ENCODE peak calls at places on chromosomes 5 and 9, in six cellular contexts. F is G401; T is activated CD4-positive, alpha-beta T cell treated with anti-CD3 and anti-CD28 coated beads, Interleukin-2, amount 10 ng/mL, durations not matched to agents 7 days and 5 days; U is HT1080; C is GM10248; H is Caco-2. D is an unnamed sample.

GRCh38 chr5:38809388-38810359 is 36.1 kb upstream of the OSMR start:
- DNase-seq in F (peak; percentile 80), T (peak; percentile 58), U (peak; percentile 66), C (peak; percentile 68), H (peak; percentile 83), D (peak; percentile 95)

GRCh38 chr5:72133212-72133990 is 26.1 kb downstream of the MAP1B start:
- DNase-seq in F (no peak), T (no peak), U (peak; percentile 82), C (no peak), H (no peak), D (peak; percentile 78)

GRCh38 chr9:108786756-108787663 is 68.8 kb downstream of the ACTL7B start:
- DNase-seq in F (no peak), T (no peak), U (peak; percentile 33), C (no peak), H (no peak), D (peak; percentile 8)

GRCh38 chr9:134690946-134691694 is 49.5 kb downstream of the COL5A1 start:
- DNase-seq in F (no peak), T (no peak), U (no peak), C (no peak), H (no peak), D (no peak)

GRCh38 chr5:154237946-154238345 is 47.4 kb downstream of the GALNT10 start:
- DNase-seq in F (no peak), T (no peak), U (no peak), C (no peak), H (no peak), D (no peak)

GRCh38 chr9:127877566-127877998 is at the start of gene AK1:
- DNase-seq in F (peak; percentile 81), T (no peak), U (no peak), C (no peak), H (peak; percentile 83), D (peak; percentile 53)

GRCh38 chr5:64632251-64632650 is 58.1 kb upstream of the SHISAL2B start:
- DNase-seq in F (no peak), T (no peak), U (no peak), C (no peak), H (no peak), D (no peak)

GRCh38 chr9:134237630-134238265 is 73.4 kb upstream of the RNU6ATAC start:
- DNase-seq in F (no peak), T (no peak), U (no peak), C (no peak), H (no peak), D (no peak)

GRCh38 chr5:58452566-58453258 is 7.2 kb downstream of the PLK2 start:
- DNase-seq in F (no peak), T (no peak), U (peak; percentile 49), C (no peak), H (no peak), D (no peak)

GRCh38 chr9:103319979-103320378 is 324.8 kb downstream of the CYLC2 start:
- DNase-seq in F (no peak), T (no peak), U (peak; percentile 3), C (no peak), H (no peak), D (no peak)

GRCh38 chr9:112793213-112793810 is 42.8 kb downstream of the SNX30 start:
- DNase-seq in F (no peak), T (peak; percentile 83), U (peak; percentile 70), C (peak; percentile 73), H (peak; percentile 81), D (peak; percentile 66)

GRCh38 chr5:106269252-106269843 is 1401.4 kb downstream of the EFNA5 start:
- DNase-seq in F (peak; percentile 23), T (no peak), U (peak; percentile 38), C (no peak), H (no peak), D (peak; percentile 43)

GRCh38 chr5:128111818-128112448 is 28.4 kb downstream of the SLC12A2 start:
- DNase-seq in F (no peak), T (no peak), U (peak; percentile 69), C (no peak), H (no peak), D (peak; percentile 45)

GRCh38 chr5:17180957-17181723 is 36.3 kb upstream of the BASP1 start:
- DNase-seq in F (no peak), T (no peak), U (peak; percentile 98), C (no peak), H (peak; percentile 81), D (peak; percentile 99)

GRCh38 chr5:63128018-63128417 is 549.4 kb downstream of the LRRC70 start:
- DNase-seq in F (no peak), T (no peak), U (peak; percentile 5), C (no peak), H (no peak), D (no peak)

GRCh38 chr9:31251386-31251785 is 1133.1 kb upstream of the ACO1 start:
- DNase-seq in F (no peak), T (no peak), U (no peak), C (no peak), H (no peak), D (no peak)

GRCh38 chr5:10448754-10449345 is 7.2 kb downstream of the ROPN1L start:
- DNase-seq in F (no peak), T (no peak), U (no peak), C (no peak), H (no peak), D (no peak)

GRCh38 chr5:97636766-97637165 is 453.7 kb upstream of the RIOK2 start:
- DNase-seq in F (no peak), T (no peak), U (no peak), C (no peak), H (no peak), D (no peak)

GRCh38 chr5:126339215-126339805 is 83.9 kb upstream of the GRAMD2B start:
- DNase-seq in F (peak; percentile 80), T (peak; percentile 75), U (peak; percentile 43), C (peak; percentile 43), H (no peak), D (peak; percentile 88)

GRCh38 chr9:116753389-116753788 is 66.3 kb downstream of the TRIM32 start:
- DNase-seq in F (no peak), T (no peak), U (no peak), C (no peak), H (no peak), D (no peak)

GRCh38 chr5:84231390-84231789 is 153.3 kb downstream of the EDIL3 start:
- DNase-seq in F (no peak), T (no peak), U (no peak), C (no peak), H (no peak), D (no peak)

GRCh38 chr9:21996438-21996837 is 1.8 kb downstream of the CDKN2B-AS1 start:
- DNase-seq in F (no peak), T (no peak), U (no peak), C (no peak), H (no peak), D (no peak)

GRCh38 chr5:64315778-64316177 is 150.1 kb downstream of the RNF180 start:
- DNase-seq in F (no peak), T (no peak), U (no peak), C (no peak), H (no peak), D (no peak)

GRCh38 chr5:36877667-36878420 is 1.3 kb downstream of the NIPBL start:
- DNase-seq in F (peak; percentile 40), T (peak; percentile 48), U (peak; percentile 44), C (peak; percentile 54), H (no peak), D (peak; percentile 21)

GRCh38 chr9:99307846-99308245 is 85.8 kb downstream of the SEC61B start:
- DNase-seq in F (no peak), T (no peak), U (no peak), C (no peak), H (no peak), D (no peak)

GRCh38 chr5:16690243-16690839 is 73.5 kb upstream of the RETREG1 start:
- DNase-seq in F (no peak), T (peak; percentile 35), U (peak; percentile 63), C (peak; percentile 63), H (peak; percentile 54), D (peak; percentile 58)

GRCh38 chr9:121298689-121299112 is 30.7 kb downstream of the GSN start:
- DNase-seq in F (no peak), T (no peak), U (no peak), C (no peak), H (no peak), D (peak; percentile 70)

GRCh38 chr5:38497946-38498345 is 58.5 kb downstream of the LIFR start:
- DNase-seq in F (no peak), T (no peak), U (peak; percentile 13), C (no peak), H (no peak), D (peak; percentile 44)